ENCODE peak calls at places on chromosomes 7 and 10, in eight cellular contexts. K is H7; T is brain microvascular endothelial cell; U is cardiac muscle cell; E is pancreas; G is tibial artery; R is CD8-positive, alpha-beta T cell; D is upper lobe of right lung. A is an unnamed sample. For H3K27me3, the result is how much of the 10 kb centered on the place peaks cover.

GRCh38 chr7:71155236-71155635 is 23.3 kb downstream of the GALNT17 start:
- DNase-seq in K (no peak), T (no peak), U (no peak), E (no peak), G (no peak), R (no peak), D (no peak), A (no peak)

GRCh38 chr7:11831383-11831726 is 643 bp downstream of the THSD7A start:
- DNase-seq in K (no peak), T (no peak), U (peak), E (no peak), G (no peak), R (no peak), D (no peak), A (no peak)

GRCh38 chr7:28272461-28272877 is 91.9 kb upstream of the JAZF1 start:
- DNase-seq in K (peak), T (peak), U (peak), E (no peak), G (peak), R (peak), D (no peak), A (no peak)

GRCh38 chr7:129126314-129126713 is 18.2 kb upstream of the TSPAN33 start:
- DNase-seq in K (no peak), T (no peak), U (no peak), E (no peak), G (no peak), R (no peak), D (no peak), A (no peak)

GRCh38 chr7:149067869-149068268 is 22.6 kb downstream of the ZNF786 start:
- DNase-seq in K (peak), T (no peak), U (no peak), E (no peak), G (no peak), R (no peak), D (no peak), A (no peak)

GRCh38 chr7:111878788-111879187 is 316.5 kb upstream of the IMMP2L start:
- DNase-seq in K (no peak), T (no peak), U (no peak), E (no peak), G (no peak), R (no peak), D (no peak), A (no peak)

GRCh38 chr7:93551063-93551895 is 23.2 kb downstream of the CALCR start:
- DNase-seq in K (no peak), T (peak), U (peak), E (no peak), G (no peak), R (no peak), D (no peak), A (no peak)

GRCh38 chr7:113404245-113404644 is 285.9 kb upstream of the SMIM30 start:
- DNase-seq in K (peak), T (no peak), U (no peak), E (no peak), G (no peak), R (no peak), D (no peak), A (no peak)

GRCh38 chr10:103762924-103763323 is 92.5 kb downstream of the SH3PXD2A start:
- DNase-seq in K (no peak), T (no peak), U (no peak), E (no peak), G (no peak), R (no peak), D (no peak), A (no peak)

GRCh38 chr7:55572378-55573233 is at the start of gene VOPP1:
- DNase-seq in K (peak), T (peak), U (peak), E (peak), G (peak), R (peak), D (peak), A (peak)

GRCh38 chr10:124184208-124184820 is 90.9 kb upstream of the CHST15 start:
- DNase-seq in K (no peak), T (no peak), U (no peak), E (no peak), G (no peak), R (no peak), D (no peak), A (no peak)

GRCh38 chr10:123351715-123352114 is 197.5 kb downstream of the BUB3 start:
- DNase-seq in K (no peak), T (no peak), U (no peak), E (no peak), G (no peak), R (no peak), D (no peak), A (no peak)

GRCh38 chr10:84075226-84076046 is 63.9 kb upstream of the GHITM start:
- DNase-seq in K (peak), T (no peak), U (no peak), E (no peak), G (no peak), R (no peak), D (no peak), A (no peak)

GRCh38 chr10:119362122-119362521 is 154.8 kb downstream of the GRK5 start:
- DNase-seq in K (no peak), T (no peak), U (no peak), E (peak), G (no peak), R (no peak), D (peak), A (no peak)

GRCh38 chr10:21021843-21022594 is 124.9 kb upstream of the NEBL start:
- DNase-seq in K (no peak), T (no peak), U (peak), E (no peak), G (no peak), R (no peak), D (no peak), A (no peak)

GRCh38 chr7:13821152-13821787 is 168.2 kb downstream of the ETV1 start:
- DNase-seq in K (no peak), T (no peak), U (no peak), E (no peak), G (no peak), R (no peak), D (no peak), A (no peak)

GRCh38 chr7:41051525-41051924 is 651.4 kb downstream of the INHBA start:
- DNase-seq in K (no peak), T (no peak), U (no peak), E (no peak), G (no peak), R (no peak), D (no peak), A (no peak)

GRCh38 chr10:64558094-64558870 is 1037.1 kb downstream of the REEP3 start:
- DNase-seq in K (no peak), T (no peak), U (no peak), E (no peak), G (no peak), R (no peak), D (no peak), A (no peak)

GRCh38 chr10:124827474-124827873 is 25.9 kb downstream of the ABRAXAS2 start:
- DNase-seq in K (no peak), T (peak), U (peak), E (no peak), G (no peak), R (no peak), D (no peak), A (no peak)

GRCh38 chr10:102919237-102919959 is 1.3 kb downstream of the CNNM2 start:
- DNase-seq in K (peak), T (no peak), U (peak), E (peak), G (peak), R (no peak), D (peak), A (peak)

DNA sequence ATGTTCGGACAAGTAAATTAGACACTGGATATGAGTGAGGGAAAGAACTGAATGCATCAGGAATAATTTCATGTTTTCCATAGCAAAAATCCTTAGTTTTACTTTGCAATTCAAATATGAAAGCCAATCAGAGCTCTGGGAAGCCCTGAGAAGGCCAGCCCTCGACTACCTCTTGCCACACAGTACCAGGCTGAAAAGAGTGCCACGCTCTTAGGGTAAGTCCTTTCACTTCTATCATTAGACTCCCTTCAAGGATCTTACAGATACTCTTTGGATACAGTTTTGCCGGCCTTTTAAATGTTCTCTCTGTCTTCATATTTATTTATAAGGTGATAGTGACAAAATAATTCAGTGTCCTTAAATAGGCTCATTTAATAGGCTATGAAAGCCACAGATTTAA is 1.9 kb downstream of the COBL start:
- DNase-seq in K (no peak), T (no peak), U (no peak), E (no peak), G (no peak), R (no peak), D (no peak), A (no peak)
- H3K27me3 ChIP-seq in K (under half), T (under half), U (half or more), E (under half), G (under half), R (under half), D (under half), A (half or more)

GRCh38 chr10:101258179-101258885 is 29.1 kb upstream of the LBX1 start:
- DNase-seq in K (peak), T (no peak), U (no peak), E (no peak), G (no peak), R (no peak), D (no peak), A (no peak)
- H3K27me3 ChIP-seq in K (under half), T (under half), U (under half), E (under half), G (under half), R (under half), D (under half), A (under half)

GRCh38 chr10:110113670-110114337 is 93.6 kb upstream of the MXI1 start:
- DNase-seq in K (no peak), T (no peak), U (no peak), E (no peak), G (no peak), R (no peak), D (no peak), A (no peak)

GRCh38 chr10:110118891-110119621 is 88.3 kb upstream of the MXI1 start:
- DNase-seq in K (no peak), T (no peak), U (no peak), E (no peak), G (no peak), R (no peak), D (no peak), A (no peak)

GRCh38 chr10:110110338-110110737 is 97.1 kb upstream of the MXI1 start:
- DNase-seq in K (no peak), T (no peak), U (no peak), E (no peak), G (no peak), R (no peak), D (no peak), A (no peak)

GRCh38 chr10:110115784-110116520 is 91.5 kb upstream of the MXI1 start:
- DNase-seq in K (no peak), T (no peak), U (no peak), E (no peak), G (no peak), R (no peak), D (no peak), A (no peak)
- H3K27me3 ChIP-seq in K (under half), T (under half), U (under half), E (under half), G (under half), R (under half), D (under half), A (under half)

GRCh38 chr10:101134299-101135127 is 3.4 kb downstream of the TLX1 start:
- DNase-seq in K (peak), T (no peak), U (no peak), E (no peak), G (no peak), R (no peak), D (no peak), A (no peak)
- H3K27me3 ChIP-seq in K (half or more), T (half or more), U (half or more), E (under half), G (under half), R (half or more), D (half or more), A (half or more)

GRCh38 chr7:43891069-43891955 is 15.1 kb downstream of the URGCP start:
- DNase-seq in K (no peak), T (no peak), U (no peak), E (no peak), G (no peak), R (no peak), D (no peak), A (no peak)
- H3K27me3 ChIP-seq in K (under half), T (under half), U (under half), E (under half), G (under half), R (under half), D (under half), A (under half)

GRCh38 chr7:159147687-159148086 is 3.0 kb upstream of the VIPR2 start:
- DNase-seq in K (no peak), T (no peak), U (no peak), E (no peak), G (no peak), R (no peak), D (no peak), A (no peak)
- H3K27me3 ChIP-seq in K (under half), T (under half), U (under half), E (under half), G (under half), R (under half), D (under half), A (half or more)

GRCh38 chr7:155344270-155344617 is 46.6 kb downstream of the INSIG1 start:
- DNase-seq in K (peak), T (no peak), U (no peak), E (peak), G (no peak), R (no peak), D (peak), A (peak)

GRCh38 chr7:155346285-155346684 is 48.6 kb downstream of the INSIG1 start:
- DNase-seq in K (no peak), T (no peak), U (no peak), E (no peak), G (no peak), R (no peak), D (no peak), A (no peak)

GRCh38 chr7:155343661-155344121 is 46.0 kb downstream of the INSIG1 start:
- DNase-seq in K (peak), T (no peak), U (no peak), E (no peak), G (no peak), R (no peak), D (peak), A (peak)

GRCh38 chr7:155345490-155345889 is 47.8 kb downstream of the INSIG1 start:
- DNase-seq in K (no peak), T (no peak), U (no peak), E (no peak), G (no peak), R (no peak), D (no peak), A (no peak)

GRCh38 chr7:155344618-155345433 is 47.1 kb downstream of the INSIG1 start:
- DNase-seq in K (peak), T (peak), U (peak), E (peak), G (peak), R (peak), D (peak), A (peak)
- H3K27me3 ChIP-seq in K (under half), T (under half), U (under half), E (under half), G (under half), R (under half), D (under half), A (under half)

A was measured in left lung.